ENCODE peak calls at places on chromosomes 13 and 19, in seven cellular contexts. J is fibroblast of lung, M is upper lobe of left lung, L is upper lobe of right lung, D is endodermal cell, A is gastrocnemius medialis, G is left ventricle myocardium inferior. B is an unnamed sample.

GRCh38 chr13:89869312-89869711 is 1478.2 kb upstream of the MIR17HG start:
- DNase-seq in M (no peak), A (no peak), L (no peak), D (no peak), G (no peak), J (no peak), B (no peak)

GRCh38 chr13:34816543-34816942 is 125.5 kb upstream of the NBEA start:
- DNase-seq in D (no peak), J (peak; percentile 1), L (no peak), G (no peak), M (no peak), A (no peak), B (no peak)

GRCh38 chr13:50222569-50223332 is 207.5 kb downstream of the KCNRG start:
- DNase-seq in G (peak; percentile 81), L (peak; percentile 83), M (peak; percentile 37), J (peak; percentile 97), D (no peak), A (peak; percentile 50), B (peak; percentile 90)

GRCh38 chr19:4391701-4392543 is 8.4 kb downstream of the SH3GL1 start:
- DNase-seq in G (peak; percentile 53), A (no peak), M (no peak), L (no peak), D (no peak), J (peak; percentile 66), B (peak; percentile 67)

GRCh38 chr19:34504809-34505291 is 23.3 kb downstream of the WTIP start:
- DNase-seq in A (no peak), D (no peak), J (no peak), M (no peak), G (no peak), L (peak; percentile 59), B (no peak)

GRCh38 chr13:58165617-58166016 is 534.1 kb downstream of the PCDH17 start:
- DNase-seq in A (no peak), G (no peak), L (no peak), D (no peak), M (no peak), J (no peak), B (no peak)

GRCh38 chr19:47253467-47253881 is 2.9 kb upstream of the CCDC9 start:
- DNase-seq in L (no peak), D (no peak), M (no peak), A (no peak), G (no peak), J (peak; percentile 72), B (no peak)

GRCh38 chr13:51919531-51919930 is 57.8 kb downstream of the CCDC70 start:
- DNase-seq in J (no peak), L (no peak), M (no peak), D (no peak), A (no peak), G (no peak), B (no peak)

GRCh38 chr19:40321566-40322270 is 26.5 kb downstream of the C19orf47 start:
- DNase-seq in A (no peak), D (no peak), J (no peak), L (peak; percentile 53), M (peak; percentile 79), G (no peak), B (no peak)

GRCh38 chr19:55113570-55114039 is 3.8 kb downstream of the PPP1R12C start:
- DNase-seq in A (peak; percentile 73), J (peak; percentile 94), M (peak; percentile 75), D (peak; percentile 89), G (peak; percentile 93), L (peak; percentile 83), B (peak; percentile 81)

GRCh38 chr13:37386276-37386675 is 212.3 kb downstream of the POSTN start:
- DNase-seq in M (no peak), A (no peak), G (no peak), D (no peak), J (no peak), L (no peak), B (no peak)

GRCh38 chr19:45117167-45117594 is 24.2 kb downstream of the PPP1R37 start:
- DNase-seq in J (no peak), L (peak; percentile 80), G (no peak), D (peak; percentile 68), A (no peak), M (no peak), B (no peak)

GRCh38 chr19:39969681-39970423 is 1.1 kb upstream of the PSMC4 start:
- DNase-seq in L (no peak), A (no peak), D (no peak), G (no peak), J (no peak), M (no peak), B (no peak)

GRCh38 chr19:5356428-5356827 is 15.8 kb upstream of the PTPRS start:
- DNase-seq in L (no peak), G (no peak), J (no peak), D (no peak), M (no peak), A (no peak), B (no peak)

GRCh38 chr13:23377603-23378002 is 55.9 kb downstream of the SACS start:
- DNase-seq in A (no peak), G (no peak), J (no peak), M (no peak), D (no peak), L (no peak), B (no peak)

GRCh38 chr19:16736709-16737108 is 17.1 kb downstream of the NWD1 start:
- DNase-seq in M (no peak), G (no peak), L (no peak), D (no peak), J (peak; percentile 4), A (no peak), B (no peak)

GRCh38 chr19:46818812-46819211 is 30.4 kb upstream of the SLC1A5 start:
- DNase-seq in A (no peak), J (peak; percentile 38), L (no peak), M (no peak), D (peak; percentile 72), G (no peak), B (no peak)

GRCh38 chr13:97851269-97851668 is 102.2 kb upstream of the IPO5 start:
- DNase-seq in M (no peak), G (no peak), J (no peak), A (no peak), L (no peak), D (peak; percentile 74), B (no peak)

GRCh38 chr19:52270266-52270885 is 989 bp downstream of the ZNF766 start:
- DNase-seq in L (no peak), A (no peak), D (peak; percentile 53), M (no peak), J (no peak), G (no peak), B (no peak)

GRCh38 chr13:112960671-112961070 is 8.3 kb upstream of the MCF2L start:
- DNase-seq in M (no peak), G (no peak), J (no peak), L (no peak), A (no peak), D (no peak), B (no peak)

GRCh38 chr19:45076029-45076850 is at the start of gene ZNF296:
- DNase-seq in J (peak; percentile 43), G (peak; percentile 71), A (peak; percentile 63), D (peak; percentile 94), M (peak; percentile 97), L (peak; percentile 93), B (peak; percentile 77)

GRCh38 chr13:27928805-27929753 is 9.3 kb downstream of the PDX1 start:
- DNase-seq in L (no peak), A (no peak), M (peak; percentile 62), G (no peak), D (peak; percentile 61), J (no peak), B (no peak)

GRCh38 chr13:112892759-112893569 is 76.0 kb upstream of the MCF2L start:
- DNase-seq in M (peak; percentile 59), A (no peak), J (no peak), L (no peak), D (peak; percentile 81), G (no peak), B (peak; percentile 30)

GRCh38 chr19:57437931-57438330 is 2.8 kb downstream of the ZNF749 start:
- DNase-seq in J (no peak), A (no peak), D (no peak), L (no peak), G (no peak), M (no peak), B (no peak)
- H3K4me1 ChIP-seq in J (peaks cover 5% of the 10 kb centered on the region), A (peaks cover 14% of the 10 kb centered on the region), D (peaks cover 5% of the 10 kb centered on the region), L (peaks cover 8% of the 10 kb centered on the region), G (peaks cover 38% of the 10 kb centered on the region), M (peaks cover 17% of the 10 kb centered on the region), B (peaks cover 7% of the 10 kb centered on the region)

DNA sequence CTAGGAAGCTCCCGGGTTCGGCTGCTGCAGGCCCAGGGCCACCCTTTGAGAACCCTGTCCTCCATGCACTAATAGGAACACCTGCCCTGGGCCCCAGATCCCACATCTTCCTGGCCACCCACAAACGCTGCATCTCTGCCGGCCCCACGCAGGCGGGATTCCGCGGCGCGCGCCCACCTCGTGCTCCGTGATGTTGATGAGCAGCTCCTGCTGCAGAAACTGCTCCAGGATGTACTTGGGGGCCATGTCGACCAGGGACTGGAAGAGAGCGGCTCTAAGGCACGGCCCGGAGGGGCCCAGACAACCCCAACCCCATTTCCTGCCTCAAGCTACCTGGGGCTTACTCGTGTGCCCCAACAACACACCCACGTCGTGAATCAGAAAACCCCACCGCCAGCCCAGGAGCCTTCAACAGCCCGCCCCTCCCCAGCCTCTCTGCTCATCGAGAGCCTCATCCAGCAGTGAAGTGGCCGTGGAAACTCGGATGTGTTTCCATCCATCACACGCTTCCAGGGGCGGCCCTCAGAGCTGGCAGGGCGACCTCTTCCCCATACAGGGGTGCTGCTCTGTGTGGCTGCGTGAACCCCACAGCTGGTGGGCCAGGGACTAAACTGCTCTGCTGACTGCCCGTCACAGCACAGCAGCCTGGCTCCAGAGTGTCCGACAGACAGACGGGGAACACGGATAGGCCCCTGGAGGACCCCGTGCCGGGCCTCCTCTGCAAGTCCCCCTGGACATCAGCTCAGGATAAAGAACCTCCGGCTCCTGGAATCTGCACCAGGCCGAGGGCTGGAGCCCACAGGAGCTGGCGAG is 4.2 kb downstream of the POLR2E start:
- DNase-seq in D (no peak), A (no peak), L (peak; percentile 64), G (no peak), M (peak; percentile 81), J (no peak), B (no peak)
- H3K4me1 ChIP-seq in D (no peaks in the 10 kb centered on the region), A (peaks cover 21% of the 10 kb centered on the region), L (peaks cover 24% of the 10 kb centered on the region), G (peaks cover 37% of the 10 kb centered on the region), M (peaks cover 31% of the 10 kb centered on the region), J (peaks cover 5% of the 10 kb centered on the region), B (peaks cover 15% of the 10 kb centered on the region)

DNA sequence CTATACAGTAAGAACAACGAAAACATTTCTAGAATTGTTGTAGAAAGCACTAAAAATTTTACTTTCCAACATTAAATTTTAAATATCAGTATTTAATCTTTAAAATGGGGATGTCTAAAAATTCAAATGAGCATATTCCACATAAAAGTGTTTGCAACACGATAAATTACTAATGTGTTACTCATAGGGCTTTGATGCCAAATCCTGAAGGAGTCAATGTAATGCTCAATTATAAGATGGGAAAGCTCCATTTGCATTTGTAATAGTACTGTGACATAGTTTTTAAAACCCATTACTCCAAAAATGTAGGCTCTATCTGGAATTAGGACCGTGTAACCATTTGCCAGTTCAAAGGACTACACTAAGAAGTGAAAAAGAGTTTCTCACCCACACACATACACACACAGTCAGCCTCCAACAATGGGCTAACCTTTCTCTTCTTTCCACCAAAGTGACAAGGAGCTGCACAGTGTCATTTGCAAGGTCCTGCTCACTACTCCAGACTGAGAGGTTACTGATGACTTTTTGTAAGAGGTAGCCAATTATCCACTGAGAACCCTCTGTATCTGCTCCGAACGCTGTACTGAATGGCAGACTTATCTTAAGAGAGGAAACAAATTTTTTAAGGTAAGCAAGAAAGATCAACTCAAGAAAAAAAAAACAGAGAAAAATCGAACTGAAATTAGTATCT is 26.1 kb upstream of the EEF1AKMT1 start:
- DNase-seq in G (no peak), A (no peak), L (no peak), D (no peak), J (peak; percentile 44), M (no peak), B (no peak)
- H3K4me1 ChIP-seq in G (peaks cover 28% of the 10 kb centered on the region), A (peaks cover 10% of the 10 kb centered on the region), L (peaks cover 6% of the 10 kb centered on the region), D (no peaks in the 10 kb centered on the region), J (peaks cover 5% of the 10 kb centered on the region), M (peaks cover 4% of the 10 kb centered on the region), B (peaks cover 7% of the 10 kb centered on the region)

GRCh38 chr19:38697197-38697596 is 47.1 kb downstream of the CAPN12 start:
- DNase-seq in A (no peak), M (no peak), G (no peak), J (no peak), D (no peak), L (no peak), B (no peak)
- H3K4me1 ChIP-seq in A (peaks cover 68% of the 10 kb centered on the region), M (peaks cover 96% of the 10 kb centered on the region), G (peaks cover 100% of the 10 kb centered on the region), J (peaks cover 34% of the 10 kb centered on the region), D (peaks cover 10% of the 10 kb centered on the region), L (peaks cover 91% of the 10 kb centered on the region), B (peaks cover 65% of the 10 kb centered on the region)